ENCODE peak calls at places on chromosomes 6 and 20, in ten cellular contexts. One of them, this sample, is unnamed.
A peak's percentile ranks its signal among the peaks of the same experiment; 100 is the strongest.

GRCh38 chr6:14889172-14889571 is 356.7 kb upstream of the JARID2 start:
- ATAC-seq in CD8-positive, alpha-beta T cell: no peak
- ATAC-seq in lung: no peak
- ATAC-seq in left lung: no peak
- ATAC-seq in upper lobe of right lung: no peak
- ATAC-seq in naive thymus-derived CD8-positive, alpha-beta T cell: no peak
- ATAC-seq in stimulated activated naive CD8-positive, alpha-beta T cell treated with anti-CD3 and anti-CD28 coated beads, Interleukin-15, Interleukin-2, amounts not matched to agents 100 U/mL and 50 U/mL, for 24 hours: no peak
- ATAC-seq in CD4-positive, alpha-beta T cell: no peak
- ATAC-seq in omental fat pad: no peak
- ATAC-seq in naive thymus-derived CD4-positive, alpha-beta T cell: no peak
- ATAC-seq in this sample: no peak

GRCh38 chr6:163099621-163100171 is 314.8 kb upstream of the QKI start:
- ATAC-seq in CD8-positive, alpha-beta T cell: no peak
- ATAC-seq in lung: no peak
- ATAC-seq in left lung: no peak
- ATAC-seq in upper lobe of right lung: peak; percentile 30
- ATAC-seq in naive thymus-derived CD8-positive, alpha-beta T cell: no peak
- ATAC-seq in stimulated activated naive CD8-positive, alpha-beta T cell treated with anti-CD3 and anti-CD28 coated beads, Interleukin-15, Interleukin-2, amounts not matched to agents 100 U/mL and 50 U/mL, for 24 hours: no peak
- ATAC-seq in CD4-positive, alpha-beta T cell: no peak
- ATAC-seq in omental fat pad: no peak
- ATAC-seq in naive thymus-derived CD4-positive, alpha-beta T cell: no peak
- ATAC-seq in this sample: no peak

GRCh38 chr6:43274916-43275597 is 23.0 kb upstream of the SLC22A7 start:
- ATAC-seq in CD8-positive, alpha-beta T cell: peak; percentile 45
- ATAC-seq in lung: no peak
- ATAC-seq in left lung: peak; percentile 32
- ATAC-seq in upper lobe of right lung: peak; percentile 5
- ATAC-seq in naive thymus-derived CD8-positive, alpha-beta T cell: peak; percentile 47
- ATAC-seq in stimulated activated naive CD8-positive, alpha-beta T cell treated with anti-CD3 and anti-CD28 coated beads, Interleukin-15, Interleukin-2, amounts not matched to agents 100 U/mL and 50 U/mL, for 24 hours: no peak
- ATAC-seq in CD4-positive, alpha-beta T cell: peak; percentile 50
- ATAC-seq in omental fat pad: no peak
- ATAC-seq in naive thymus-derived CD4-positive, alpha-beta T cell: peak; percentile 19
- ATAC-seq in this sample: no peak

GRCh38 chr20:31516651-31517050 is 2.4 kb downstream of the HM13 start:
- ATAC-seq in CD8-positive, alpha-beta T cell: no peak
- ATAC-seq in lung: no peak
- ATAC-seq in left lung: no peak
- ATAC-seq in upper lobe of right lung: no peak
- ATAC-seq in naive thymus-derived CD8-positive, alpha-beta T cell: no peak
- ATAC-seq in stimulated activated naive CD8-positive, alpha-beta T cell treated with anti-CD3 and anti-CD28 coated beads, Interleukin-15, Interleukin-2, amounts not matched to agents 100 U/mL and 50 U/mL, for 24 hours: no peak
- ATAC-seq in CD4-positive, alpha-beta T cell: no peak
- ATAC-seq in omental fat pad: no peak
- ATAC-seq in naive thymus-derived CD4-positive, alpha-beta T cell: no peak
- ATAC-seq in this sample: no peak

GRCh38 chr6:91278416-91278815 is 691.5 kb upstream of the MAP3K7 start:
- ATAC-seq in CD8-positive, alpha-beta T cell: no peak
- ATAC-seq in lung: no peak
- ATAC-seq in left lung: no peak
- ATAC-seq in upper lobe of right lung: no peak
- ATAC-seq in naive thymus-derived CD8-positive, alpha-beta T cell: no peak
- ATAC-seq in stimulated activated naive CD8-positive, alpha-beta T cell treated with anti-CD3 and anti-CD28 coated beads, Interleukin-15, Interleukin-2, amounts not matched to agents 100 U/mL and 50 U/mL, for 24 hours: no peak
- ATAC-seq in CD4-positive, alpha-beta T cell: no peak
- ATAC-seq in omental fat pad: no peak
- ATAC-seq in naive thymus-derived CD4-positive, alpha-beta T cell: no peak
- ATAC-seq in this sample: no peak

GRCh38 chr6:149544646-149545257 is 1.1 kb downstream of the PPIL4 start:
- ATAC-seq in CD8-positive, alpha-beta T cell: no peak
- ATAC-seq in lung: no peak
- ATAC-seq in left lung: peak; percentile 9
- ATAC-seq in upper lobe of right lung: no peak
- ATAC-seq in naive thymus-derived CD8-positive, alpha-beta T cell: no peak
- ATAC-seq in stimulated activated naive CD8-positive, alpha-beta T cell treated with anti-CD3 and anti-CD28 coated beads, Interleukin-15, Interleukin-2, amounts not matched to agents 100 U/mL and 50 U/mL, for 24 hours: no peak
- ATAC-seq in CD4-positive, alpha-beta T cell: no peak
- ATAC-seq in omental fat pad: peak; percentile 1
- ATAC-seq in naive thymus-derived CD4-positive, alpha-beta T cell: no peak
- ATAC-seq in this sample: no peak

GRCh38 chr6:38846844-38847243 is 131.7 kb downstream of the DNAH8 start:
- ATAC-seq in CD8-positive, alpha-beta T cell: no peak
- ATAC-seq in lung: no peak
- ATAC-seq in left lung: no peak
- ATAC-seq in upper lobe of right lung: no peak
- ATAC-seq in naive thymus-derived CD8-positive, alpha-beta T cell: no peak
- ATAC-seq in stimulated activated naive CD8-positive, alpha-beta T cell treated with anti-CD3 and anti-CD28 coated beads, Interleukin-15, Interleukin-2, amounts not matched to agents 100 U/mL and 50 U/mL, for 24 hours: no peak
- ATAC-seq in CD4-positive, alpha-beta T cell: no peak
- ATAC-seq in omental fat pad: no peak
- ATAC-seq in naive thymus-derived CD4-positive, alpha-beta T cell: no peak
- ATAC-seq in this sample: no peak

GRCh38 chr20:21396921-21397340 is 395 bp downstream of the NKX2-4 start:
- ATAC-seq in CD8-positive, alpha-beta T cell: no peak
- ATAC-seq in lung: no peak
- ATAC-seq in left lung: no peak
- ATAC-seq in upper lobe of right lung: peak; percentile 40
- ATAC-seq in naive thymus-derived CD8-positive, alpha-beta T cell: no peak
- ATAC-seq in stimulated activated naive CD8-positive, alpha-beta T cell treated with anti-CD3 and anti-CD28 coated beads, Interleukin-15, Interleukin-2, amounts not matched to agents 100 U/mL and 50 U/mL, for 24 hours: no peak
- ATAC-seq in CD4-positive, alpha-beta T cell: no peak
- ATAC-seq in omental fat pad: no peak
- ATAC-seq in naive thymus-derived CD4-positive, alpha-beta T cell: no peak
- ATAC-seq in this sample: no peak

GRCh38 chr20:62066339-62066982 is 780 bp upstream of the TAF4 start:
- ATAC-seq in CD8-positive, alpha-beta T cell: peak; percentile 26
- ATAC-seq in lung: peak; percentile 14
- ATAC-seq in left lung: peak; percentile 60
- ATAC-seq in upper lobe of right lung: peak; percentile 50
- ATAC-seq in naive thymus-derived CD8-positive, alpha-beta T cell: peak; percentile 39
- ATAC-seq in stimulated activated naive CD8-positive, alpha-beta T cell treated with anti-CD3 and anti-CD28 coated beads, Interleukin-15, Interleukin-2, amounts not matched to agents 100 U/mL and 50 U/mL, for 24 hours: peak; percentile 25
- ATAC-seq in CD4-positive, alpha-beta T cell: peak; percentile 25
- ATAC-seq in omental fat pad: peak; percentile 9
- ATAC-seq in naive thymus-derived CD4-positive, alpha-beta T cell: peak; percentile 16
- ATAC-seq in this sample: no peak

GRCh38 chr20:385448-385847 is 4.9 kb downstream of the TRIB3 start:
- ATAC-seq in CD8-positive, alpha-beta T cell: no peak
- ATAC-seq in lung: no peak
- ATAC-seq in left lung: no peak
- ATAC-seq in upper lobe of right lung: no peak
- ATAC-seq in naive thymus-derived CD8-positive, alpha-beta T cell: no peak
- ATAC-seq in stimulated activated naive CD8-positive, alpha-beta T cell treated with anti-CD3 and anti-CD28 coated beads, Interleukin-15, Interleukin-2, amounts not matched to agents 100 U/mL and 50 U/mL, for 24 hours: no peak
- ATAC-seq in CD4-positive, alpha-beta T cell: no peak
- ATAC-seq in omental fat pad: no peak
- ATAC-seq in naive thymus-derived CD4-positive, alpha-beta T cell: no peak
- ATAC-seq in this sample: no peak

GRCh38 chr6:13014551-13015378 is 298.2 kb downstream of the PHACTR1 start:
- ATAC-seq in CD8-positive, alpha-beta T cell: no peak
- ATAC-seq in lung: peak; percentile 10
- ATAC-seq in left lung: peak; percentile 62
- ATAC-seq in upper lobe of right lung: peak; percentile 68
- ATAC-seq in naive thymus-derived CD8-positive, alpha-beta T cell: no peak
- ATAC-seq in stimulated activated naive CD8-positive, alpha-beta T cell treated with anti-CD3 and anti-CD28 coated beads, Interleukin-15, Interleukin-2, amounts not matched to agents 100 U/mL and 50 U/mL, for 24 hours: no peak
- ATAC-seq in CD4-positive, alpha-beta T cell: no peak
- ATAC-seq in omental fat pad: peak; percentile 13
- ATAC-seq in naive thymus-derived CD4-positive, alpha-beta T cell: no peak
- ATAC-seq in this sample: no peak

GRCh38 chr6:92762414-92763374 is 656.7 kb downstream of the EPHA7 start:
- ATAC-seq in CD8-positive, alpha-beta T cell: no peak
- ATAC-seq in lung: no peak
- ATAC-seq in left lung: no peak
- ATAC-seq in upper lobe of right lung: no peak
- ATAC-seq in naive thymus-derived CD8-positive, alpha-beta T cell: no peak
- ATAC-seq in stimulated activated naive CD8-positive, alpha-beta T cell treated with anti-CD3 and anti-CD28 coated beads, Interleukin-15, Interleukin-2, amounts not matched to agents 100 U/mL and 50 U/mL, for 24 hours: no peak
- ATAC-seq in CD4-positive, alpha-beta T cell: no peak
- ATAC-seq in omental fat pad: peak; percentile 32
- ATAC-seq in naive thymus-derived CD4-positive, alpha-beta T cell: no peak
- ATAC-seq in this sample: no peak

GRCh38 chr6:74966712-74967111 is 239.1 kb downstream of the COL12A1 start:
- ATAC-seq in CD8-positive, alpha-beta T cell: no peak
- ATAC-seq in lung: no peak
- ATAC-seq in left lung: no peak
- ATAC-seq in upper lobe of right lung: no peak
- ATAC-seq in naive thymus-derived CD8-positive, alpha-beta T cell: no peak
- ATAC-seq in stimulated activated naive CD8-positive, alpha-beta T cell treated with anti-CD3 and anti-CD28 coated beads, Interleukin-15, Interleukin-2, amounts not matched to agents 100 U/mL and 50 U/mL, for 24 hours: no peak
- ATAC-seq in CD4-positive, alpha-beta T cell: no peak
- ATAC-seq in omental fat pad: no peak
- ATAC-seq in naive thymus-derived CD4-positive, alpha-beta T cell: no peak
- ATAC-seq in this sample: no peak

GRCh38 chr6:129279343-129280104 is 396.6 kb downstream of the LAMA2 start:
- ATAC-seq in CD8-positive, alpha-beta T cell: no peak
- ATAC-seq in lung: no peak
- ATAC-seq in left lung: no peak
- ATAC-seq in upper lobe of right lung: no peak
- ATAC-seq in naive thymus-derived CD8-positive, alpha-beta T cell: no peak
- ATAC-seq in stimulated activated naive CD8-positive, alpha-beta T cell treated with anti-CD3 and anti-CD28 coated beads, Interleukin-15, Interleukin-2, amounts not matched to agents 100 U/mL and 50 U/mL, for 24 hours: no peak
- ATAC-seq in CD4-positive, alpha-beta T cell: no peak
- ATAC-seq in omental fat pad: no peak
- ATAC-seq in naive thymus-derived CD4-positive, alpha-beta T cell: no peak
- ATAC-seq in this sample: no peak

GRCh38 chr6:143745160-143746133 is 67.7 kb downstream of the PHACTR2 start:
- ATAC-seq in CD8-positive, alpha-beta T cell: no peak
- ATAC-seq in lung: peak; percentile 84
- ATAC-seq in left lung: peak; percentile 80
- ATAC-seq in upper lobe of right lung: peak; percentile 90
- ATAC-seq in naive thymus-derived CD8-positive, alpha-beta T cell: no peak
- ATAC-seq in stimulated activated naive CD8-positive, alpha-beta T cell treated with anti-CD3 and anti-CD28 coated beads, Interleukin-15, Interleukin-2, amounts not matched to agents 100 U/mL and 50 U/mL, for 24 hours: no peak
- ATAC-seq in CD4-positive, alpha-beta T cell: no peak
- ATAC-seq in omental fat pad: peak; percentile 33
- ATAC-seq in naive thymus-derived CD4-positive, alpha-beta T cell: no peak
- ATAC-seq in this sample: peak; percentile 60

GRCh38 chr6:40807484-40807883 is 220.3 kb upstream of the LRFN2 start:
- ATAC-seq in CD8-positive, alpha-beta T cell: no peak
- ATAC-seq in lung: no peak
- ATAC-seq in left lung: peak; percentile 48
- ATAC-seq in upper lobe of right lung: no peak
- ATAC-seq in naive thymus-derived CD8-positive, alpha-beta T cell: no peak
- ATAC-seq in stimulated activated naive CD8-positive, alpha-beta T cell treated with anti-CD3 and anti-CD28 coated beads, Interleukin-15, Interleukin-2, amounts not matched to agents 100 U/mL and 50 U/mL, for 24 hours: no peak
- ATAC-seq in CD4-positive, alpha-beta T cell: no peak
- ATAC-seq in omental fat pad: no peak
- ATAC-seq in naive thymus-derived CD4-positive, alpha-beta T cell: no peak
- ATAC-seq in this sample: no peak

GRCh38 chr20:6819599-6819998 is 52.1 kb downstream of the BMP2 start:
- ATAC-seq in CD8-positive, alpha-beta T cell: no peak
- ATAC-seq in lung: no peak
- ATAC-seq in left lung: peak; percentile 91
- ATAC-seq in upper lobe of right lung: peak; percentile 84
- ATAC-seq in naive thymus-derived CD8-positive, alpha-beta T cell: no peak
- ATAC-seq in stimulated activated naive CD8-positive, alpha-beta T cell treated with anti-CD3 and anti-CD28 coated beads, Interleukin-15, Interleukin-2, amounts not matched to agents 100 U/mL and 50 U/mL, for 24 hours: no peak
- ATAC-seq in CD4-positive, alpha-beta T cell: no peak
- ATAC-seq in omental fat pad: peak; percentile 68
- ATAC-seq in naive thymus-derived CD4-positive, alpha-beta T cell: no peak
- ATAC-seq in this sample: no peak

GRCh38 chr20:62141397-62142251 is 1.6 kb downstream of the PSMA7 start:
- ATAC-seq in CD8-positive, alpha-beta T cell: peak; percentile 35
- ATAC-seq in lung: no peak
- ATAC-seq in left lung: peak; percentile 8
- ATAC-seq in upper lobe of right lung: peak; percentile 13
- ATAC-seq in naive thymus-derived CD8-positive, alpha-beta T cell: peak; percentile 46
- ATAC-seq in stimulated activated naive CD8-positive, alpha-beta T cell treated with anti-CD3 and anti-CD28 coated beads, Interleukin-15, Interleukin-2, amounts not matched to agents 100 U/mL and 50 U/mL, for 24 hours: peak; percentile 8
- ATAC-seq in CD4-positive, alpha-beta T cell: peak; percentile 15
- ATAC-seq in omental fat pad: peak; percentile 39
- ATAC-seq in naive thymus-derived CD4-positive, alpha-beta T cell: no peak
- ATAC-seq in this sample: no peak

GRCh38 chr6:106611030-106611429 is 18.3 kb downstream of the RTN4IP1 start:
- ATAC-seq in CD8-positive, alpha-beta T cell: no peak
- ATAC-seq in lung: no peak
- ATAC-seq in left lung: no peak
- ATAC-seq in upper lobe of right lung: no peak
- ATAC-seq in naive thymus-derived CD8-positive, alpha-beta T cell: no peak
- ATAC-seq in stimulated activated naive CD8-positive, alpha-beta T cell treated with anti-CD3 and anti-CD28 coated beads, Interleukin-15, Interleukin-2, amounts not matched to agents 100 U/mL and 50 U/mL, for 24 hours: no peak
- ATAC-seq in CD4-positive, alpha-beta T cell: no peak
- ATAC-seq in omental fat pad: no peak
- ATAC-seq in naive thymus-derived CD4-positive, alpha-beta T cell: no peak
- ATAC-seq in this sample: no peak

GRCh38 chr20:62662422-62662821 is 20.1 kb downstream of the SLCO4A1 start:
- ATAC-seq in CD8-positive, alpha-beta T cell: no peak
- ATAC-seq in lung: no peak
- ATAC-seq in left lung: peak; percentile 22
- ATAC-seq in upper lobe of right lung: peak; percentile 32
- ATAC-seq in naive thymus-derived CD8-positive, alpha-beta T cell: no peak
- ATAC-seq in stimulated activated naive CD8-positive, alpha-beta T cell treated with anti-CD3 and anti-CD28 coated beads, Interleukin-15, Interleukin-2, amounts not matched to agents 100 U/mL and 50 U/mL, for 24 hours: no peak
- ATAC-seq in CD4-positive, alpha-beta T cell: no peak
- ATAC-seq in omental fat pad: peak; percentile 47
- ATAC-seq in naive thymus-derived CD4-positive, alpha-beta T cell: peak; percentile 38
- ATAC-seq in this sample: peak; percentile 23

GRCh38 chr6:6616670-6617069 is 28.1 kb downstream of the LY86 start:
- ATAC-seq in CD8-positive, alpha-beta T cell: no peak
- ATAC-seq in lung: no peak
- ATAC-seq in left lung: no peak
- ATAC-seq in upper lobe of right lung: no peak
- ATAC-seq in naive thymus-derived CD8-positive, alpha-beta T cell: no peak
- ATAC-seq in stimulated activated naive CD8-positive, alpha-beta T cell treated with anti-CD3 and anti-CD28 coated beads, Interleukin-15, Interleukin-2, amounts not matched to agents 100 U/mL and 50 U/mL, for 24 hours: no peak
- ATAC-seq in CD4-positive, alpha-beta T cell: peak; percentile 10
- ATAC-seq in omental fat pad: no peak
- ATAC-seq in naive thymus-derived CD4-positive, alpha-beta T cell: no peak
- ATAC-seq in this sample: no peak

GRCh38 chr6:53315086-53315724 is 33.5 kb downstream of the ELOVL5 start:
- ATAC-seq in CD8-positive, alpha-beta T cell: no peak
- ATAC-seq in lung: no peak
- ATAC-seq in left lung: no peak
- ATAC-seq in upper lobe of right lung: no peak
- ATAC-seq in naive thymus-derived CD8-positive, alpha-beta T cell: no peak
- ATAC-seq in stimulated activated naive CD8-positive, alpha-beta T cell treated with anti-CD3 and anti-CD28 coated beads, Interleukin-15, Interleukin-2, amounts not matched to agents 100 U/mL and 50 U/mL, for 24 hours: no peak
- ATAC-seq in CD4-positive, alpha-beta T cell: no peak
- ATAC-seq in omental fat pad: no peak
- ATAC-seq in naive thymus-derived CD4-positive, alpha-beta T cell: no peak
- ATAC-seq in this sample: no peak

GRCh38 chr6:5562277-5562676 is 301.0 kb downstream of the FARS2 start:
- ATAC-seq in CD8-positive, alpha-beta T cell: no peak
- ATAC-seq in lung: no peak
- ATAC-seq in left lung: no peak
- ATAC-seq in upper lobe of right lung: no peak
- ATAC-seq in naive thymus-derived CD8-positive, alpha-beta T cell: no peak
- ATAC-seq in stimulated activated naive CD8-positive, alpha-beta T cell treated with anti-CD3 and anti-CD28 coated beads, Interleukin-15, Interleukin-2, amounts not matched to agents 100 U/mL and 50 U/mL, for 24 hours: no peak
- ATAC-seq in CD4-positive, alpha-beta T cell: no peak
- ATAC-seq in omental fat pad: no peak
- ATAC-seq in naive thymus-derived CD4-positive, alpha-beta T cell: no peak
- ATAC-seq in this sample: no peak

GRCh38 chr6:45687570-45687969 is 309.8 kb upstream of the SUPT3H start:
- ATAC-seq in CD8-positive, alpha-beta T cell: no peak
- ATAC-seq in lung: no peak
- ATAC-seq in left lung: no peak
- ATAC-seq in upper lobe of right lung: no peak
- ATAC-seq in naive thymus-derived CD8-positive, alpha-beta T cell: no peak
- ATAC-seq in stimulated activated naive CD8-positive, alpha-beta T cell treated with anti-CD3 and anti-CD28 coated beads, Interleukin-15, Interleukin-2, amounts not matched to agents 100 U/mL and 50 U/mL, for 24 hours: no peak
- ATAC-seq in CD4-positive, alpha-beta T cell: no peak
- ATAC-seq in omental fat pad: no peak
- ATAC-seq in naive thymus-derived CD4-positive, alpha-beta T cell: no peak
- ATAC-seq in this sample: no peak